ENCODE peak calls at places on chromosome 17, in four cellular contexts. L, F, G and N are unnamed samples. For H3K27me3, the result is how much of the 10 kb centered on the place peaks cover.

GRCh38 chr17:21218101-21218500 is 4.1 kb upstream of the TMEM11 start:
- DNase-seq in L (peak), F (no peak), G (no peak), N (no peak)

GRCh38 chr17:4109424-4109823 is 33.4 kb downstream of the ZZEF1 start:
- DNase-seq in L (no peak), F (no peak), G (no peak), N (no peak)

GRCh38 chr17:33373209-33373608 is 80.1 kb upstream of the ASIC2 start:
- DNase-seq in L (no peak), F (no peak), G (no peak), N (no peak)

GRCh38 chr17:21042434-21043295 is at the start of gene USP22:
- DNase-seq in L (no peak), F (no peak), G (no peak), N (peak)

GRCh38 chr17:59361386-59361785 is 29.9 kb downstream of the YPEL2 start:
- DNase-seq in L (no peak), F (no peak), G (no peak), N (no peak)

GRCh38 chr17:7563115-7563869 is 1.6 kb downstream of the SENP3 start:
- DNase-seq in L (no peak), F (no peak), G (no peak), N (no peak)

GRCh38 chr17:43722921-43723665 is 35.5 kb downstream of the SOST start:
- DNase-seq in L (no peak), F (no peak), G (peak), N (no peak)

GRCh38 chr17:74108126-74108705 is 95.3 kb upstream of the RPL38 start:
- DNase-seq in L (no peak), F (no peak), G (no peak), N (no peak)

GRCh38 chr17:48552453-48553189 is 7.7 kb upstream of the HOXB2 start:
- DNase-seq in L (no peak), F (no peak), G (no peak), N (no peak)

GRCh38 chr17:300881-301280 is 51.7 kb downstream of the RPH3AL start:
- DNase-seq in L (no peak), F (no peak), G (peak), N (no peak)

GRCh38 chr17:5249615-5250014 is 15.0 kb upstream of the SCIMP start:
- DNase-seq in L (peak), F (peak), G (no peak), N (no peak)

GRCh38 chr17:81097134-81097942 is 62.4 kb downstream of the BAIAP2 start:
- DNase-seq in L (peak), F (no peak), G (no peak), N (no peak)

GRCh38 chr17:73592531-73592961 is 51.7 kb downstream of the SDK2 start:
- DNase-seq in L (no peak), F (no peak), G (no peak), N (no peak)

GRCh38 chr17:19717031-19717360 is 612 bp upstream of the SLC47A2 start:
- DNase-seq in L (no peak), F (no peak), G (peak), N (no peak)

GRCh38 chr17:45413498-45413923 is 19.2 kb downstream of the ARHGAP27 start:
- DNase-seq in L (no peak), F (no peak), G (no peak), N (no peak)

GRCh38 chr17:81427446-81428120 is 32.3 kb downstream of the BAHCC1 start:
- DNase-seq in L (no peak), F (no peak), G (peak), N (no peak)

GRCh38 chr17:74579910-74580309 is 12.2 kb downstream of the CD300LD start:
- DNase-seq in L (no peak), F (no peak), G (no peak), N (no peak)

GRCh38 chr17:45920083-45920482 is 25.7 kb downstream of the MAPT start:
- DNase-seq in L (no peak), F (no peak), G (no peak), N (no peak)

DNA sequence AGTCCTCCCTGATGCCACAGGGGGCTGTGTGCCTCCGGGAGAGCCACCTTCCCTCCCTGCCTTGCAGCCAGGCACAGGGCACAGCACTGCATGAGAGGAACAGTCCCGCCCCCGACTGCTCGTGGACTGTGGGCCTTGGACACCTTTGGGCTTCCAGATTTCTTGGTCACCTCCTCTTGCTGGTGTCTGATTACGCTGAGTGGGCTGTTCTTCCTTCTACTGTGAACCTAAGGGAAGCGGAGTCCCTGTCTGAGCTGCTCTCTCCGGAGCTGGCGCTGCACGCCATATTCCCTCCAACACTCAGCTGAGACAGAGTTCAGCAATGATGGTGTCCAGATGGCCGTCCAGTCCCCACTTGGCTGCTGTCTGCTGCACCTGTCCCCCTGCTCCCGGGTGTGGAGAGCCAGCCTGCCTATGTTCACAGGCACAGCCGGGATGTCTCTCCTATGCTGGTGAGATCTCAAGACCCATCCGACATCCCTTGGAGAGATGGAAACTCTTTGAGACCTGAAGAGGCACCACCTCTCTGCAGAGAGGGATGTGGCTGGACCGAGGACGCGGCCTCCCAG is 171.7 kb downstream of the ENGASE start:
- DNase-seq in L (no peak), F (no peak), G (peak), N (no peak)
- H3K27me3 ChIP-seq in L (under half), F (under half), G (under half), N (under half)

GRCh38 chr17:50181155-50181554 is 15.3 kb downstream of the SGCA start:
- DNase-seq in L (no peak), F (no peak), G (peak), N (no peak)
- H3K4me3 ChIP-seq in L (no peak), F (no peak), G (no peak), N (no peak)

DNA sequence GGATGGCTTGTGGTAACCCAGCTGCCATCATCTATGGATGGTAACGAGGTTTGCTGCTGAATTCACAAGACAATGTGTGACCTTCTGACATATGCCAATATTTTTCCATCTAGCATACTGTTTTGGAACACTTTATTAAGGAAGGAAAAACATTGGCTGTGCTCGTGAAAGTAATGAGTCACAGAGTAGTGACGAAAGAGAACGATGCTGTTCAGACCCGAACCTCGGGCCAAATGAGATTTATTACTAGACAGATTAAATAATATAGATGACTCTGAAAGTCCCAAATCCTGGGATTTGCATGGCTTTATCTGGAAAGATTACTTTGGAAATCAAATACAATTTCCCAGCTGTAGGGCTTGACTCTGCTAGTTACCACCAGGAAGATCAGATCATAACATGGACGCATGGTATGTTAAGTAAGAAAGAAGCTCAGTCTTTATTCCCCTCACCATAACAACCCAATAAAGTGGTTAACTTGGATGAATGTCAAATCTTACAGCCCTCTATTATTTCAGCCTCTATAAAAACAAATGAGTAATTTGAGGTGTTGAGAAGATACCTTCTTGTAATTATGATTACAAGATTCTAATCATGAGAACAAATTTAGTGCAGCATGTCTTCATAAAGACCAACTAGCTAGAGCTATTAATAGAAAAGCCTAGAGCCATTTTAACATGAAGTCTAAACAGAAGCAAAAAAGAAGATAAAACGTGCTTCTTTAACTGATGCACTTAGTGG is 32.6 kb downstream of the ERN1 start:
- DNase-seq in L (no peak), F (no peak), G (no peak), N (no peak)
- H3K27ac ChIP-seq in L (no peak), F (no peak), G (no peak), N (no peak)

GRCh38 chr17:76983075-76983411 is 114.8 kb downstream of the MGAT5B start:
- DNase-seq in L (no peak), F (no peak), G (no peak), N (no peak)
- H3K27me3 ChIP-seq in L (under half), F (under half), G (under half), N (under half)

GRCh38 chr17:17685775-17686291 is 4.6 kb downstream of the RAI1 start:
- DNase-seq in L (peak), F (no peak), G (no peak), N (no peak)

GRCh38 chr17:17682293-17682736 is 1.1 kb downstream of the RAI1 start:
- DNase-seq in L (peak), F (peak), G (peak), N (peak)

GRCh38 chr17:17684901-17685774 is 3.9 kb downstream of the RAI1 start:
- DNase-seq in L (no peak), F (no peak), G (no peak), N (no peak)

GRCh38 chr17:17682737-17683675 is 1.7 kb downstream of the RAI1 start:
- DNase-seq in L (peak), F (peak), G (peak), N (peak)

DNA sequence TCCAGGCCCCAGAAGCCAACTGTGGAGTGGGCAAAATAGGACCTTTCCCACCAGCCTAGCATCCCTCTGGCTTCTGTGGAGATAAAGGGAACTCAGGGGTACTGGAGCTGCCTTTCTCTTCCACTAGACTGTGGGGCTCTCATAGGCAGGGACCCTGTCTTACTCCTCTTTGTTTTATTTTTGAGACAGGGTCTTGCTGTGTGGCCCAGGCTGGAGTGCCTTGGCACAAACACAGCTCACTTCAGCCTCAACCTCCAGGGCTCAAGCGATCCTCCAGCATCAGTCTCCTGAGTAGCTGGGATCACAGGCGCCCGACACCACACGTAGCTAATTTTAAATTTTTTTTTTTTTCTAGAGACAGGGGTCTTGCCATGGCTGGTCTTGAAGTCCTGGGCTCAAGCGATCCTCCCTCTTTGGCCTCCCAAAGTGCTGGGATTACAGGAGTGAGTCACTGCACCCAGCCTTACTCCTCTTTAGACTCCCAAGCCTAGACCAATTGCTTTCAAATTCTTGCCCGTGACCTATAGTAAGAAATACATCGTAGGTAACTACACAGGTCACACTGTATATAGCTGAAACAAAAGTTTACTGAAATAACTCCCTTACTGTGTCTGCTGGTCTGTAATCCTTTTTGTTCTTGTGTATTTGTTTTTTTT is 2.6 kb downstream of the RAI1 start:
- DNase-seq in L (no peak), F (no peak), G (no peak), N (no peak)
- H3K4me3 ChIP-seq in L (peak), F (no peak), G (peak), N (no peak)

GRCh38 chr17:11645426-11645825 is 47.2 kb downstream of the DNAH9 start:
- DNase-seq in L (no peak), F (no peak), G (no peak), N (no peak)
- H3K27ac ChIP-seq in L (no peak), F (no peak), G (no peak), N (no peak)

DNA sequence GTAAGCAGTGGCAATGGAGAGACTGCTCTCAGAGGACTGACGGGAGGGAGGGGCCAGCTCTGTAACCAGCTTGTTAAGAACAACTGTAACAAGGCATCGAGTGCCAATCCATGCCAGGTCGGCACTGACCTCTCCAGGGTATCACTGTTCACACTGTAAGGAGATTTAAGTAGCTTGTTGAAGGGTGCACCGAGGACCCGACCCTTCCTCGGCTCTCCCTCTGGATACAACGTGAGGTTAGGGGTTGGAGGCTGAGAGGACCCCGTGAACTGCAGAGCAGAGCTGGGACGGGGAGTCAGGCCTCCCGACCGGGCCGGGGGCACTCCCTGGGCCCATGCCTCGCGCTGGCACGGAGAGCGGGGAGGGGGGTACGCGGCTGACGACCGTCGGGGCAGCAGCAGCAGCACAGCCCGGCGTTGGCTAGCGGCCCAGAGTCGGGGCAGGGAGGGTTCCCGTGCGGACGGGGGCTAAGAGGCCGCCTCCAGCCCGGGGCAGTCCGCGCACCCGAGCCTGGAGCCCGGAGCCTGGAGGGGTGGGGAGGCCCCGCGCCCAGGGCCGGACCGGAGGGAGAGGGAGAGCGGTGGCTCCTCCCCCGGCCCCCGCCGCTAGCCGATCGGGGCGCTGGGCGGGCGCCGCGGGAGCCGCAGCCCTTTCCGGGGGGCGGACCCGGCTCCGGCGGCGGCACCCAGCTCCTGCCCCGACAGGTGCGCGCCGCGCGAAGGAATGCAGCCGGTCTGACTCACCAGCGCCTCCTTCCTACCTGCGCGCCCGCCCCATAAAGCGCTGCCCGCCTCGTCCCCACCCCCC is at the start of gene ITGB4:
- DNase-seq in L (peak), F (peak), G (peak), N (peak)
- H3K27me3 ChIP-seq in L (under half), F (under half), G (under half), N (under half)

GRCh38 chr17:62093188-62094155 is 28.4 kb upstream of the MED13 start:
- DNase-seq in L (peak), F (no peak), G (no peak), N (no peak)
- H3K4me3 ChIP-seq in L (no peak), F (no peak), G (no peak), N (no peak)

DNA sequence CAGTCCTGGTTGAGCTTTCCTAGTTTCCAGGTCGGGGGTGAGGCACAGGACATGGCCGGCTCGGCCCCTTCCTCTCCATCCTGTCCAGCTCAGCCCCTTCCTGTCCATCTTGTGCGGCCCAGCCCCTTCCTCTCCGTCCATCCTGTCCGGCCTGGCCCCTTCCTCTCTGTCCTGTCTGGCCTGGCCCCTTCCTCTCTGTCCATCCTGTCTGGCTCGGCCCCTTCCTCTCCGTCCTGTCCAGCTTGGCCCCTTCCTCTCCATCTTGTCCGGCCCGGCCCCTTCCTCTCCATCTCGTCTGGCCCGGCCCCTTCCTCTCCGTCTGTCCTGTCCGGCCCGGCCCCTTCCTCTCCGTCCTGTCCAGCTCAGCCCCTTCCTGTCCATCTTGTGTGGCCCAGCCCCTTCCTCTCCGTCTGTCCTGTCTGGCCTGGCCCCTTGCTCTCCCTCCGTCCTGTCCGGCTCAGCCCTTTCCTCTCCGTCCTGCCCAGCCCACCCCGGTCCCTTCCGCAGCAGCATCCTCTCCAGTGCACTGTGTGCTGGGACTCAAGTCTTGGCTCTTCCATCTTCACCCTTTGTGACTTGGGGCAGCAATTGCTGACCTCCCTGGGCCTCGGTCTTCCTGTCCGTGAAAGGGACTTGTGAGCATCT is 5.5 kb upstream of the ZNF750 start:
- DNase-seq in L (no peak), F (no peak), G (no peak), N (no peak)
- H3K27ac ChIP-seq in L (no peak), F (no peak), G (no peak), N (no peak)

GRCh38 chr17:9209347-9209746 is 188.0 kb downstream of the NTN1 start:
- DNase-seq in L (no peak), F (no peak), G (no peak), N (no peak)

GRCh38 chr17:9211133-9211765 is 189.9 kb downstream of the NTN1 start:
- DNase-seq in L (no peak), F (no peak), G (no peak), N (no peak)

GRCh38 chr17:9212376-9213310 is 191.3 kb downstream of the NTN1 start:
- DNase-seq in L (no peak), F (no peak), G (no peak), N (no peak)

GRCh38 chr17:9208381-9208780 is 187.1 kb downstream of the NTN1 start:
- DNase-seq in L (no peak), F (no peak), G (no peak), N (no peak)

DNA sequence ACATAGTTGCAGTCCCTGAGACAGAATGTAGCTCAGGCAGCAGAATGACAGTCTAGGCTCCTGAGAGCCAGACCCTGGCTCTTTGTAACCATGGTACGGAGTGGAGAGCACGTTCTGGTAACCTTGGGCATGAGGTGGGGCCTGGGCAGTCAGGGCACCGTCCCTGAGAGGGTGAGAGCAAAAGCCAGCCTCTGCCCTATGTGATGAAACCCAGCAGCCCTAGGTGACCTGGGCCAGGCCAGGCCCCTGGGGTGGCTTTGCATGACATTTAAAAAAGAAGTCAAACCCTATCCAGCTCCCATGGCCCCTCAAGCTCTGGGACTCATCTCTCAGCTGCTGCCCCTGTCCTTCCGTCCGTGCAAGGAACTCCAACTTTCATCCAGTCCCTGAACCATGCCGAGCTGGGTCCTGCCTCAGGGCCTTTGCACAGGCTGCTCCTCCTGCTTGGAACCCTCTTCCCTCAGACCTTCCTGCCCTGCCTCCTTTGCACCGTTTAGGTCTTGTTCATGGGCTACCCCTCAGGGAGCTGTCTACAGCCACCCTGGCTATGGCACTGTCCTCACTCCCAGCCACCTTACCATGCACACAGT is 188.6 kb downstream of the NTN1 start:
- DNase-seq in L (no peak), F (no peak), G (no peak), N (no peak)
- H3K27me3 ChIP-seq in L (under half), F (under half), G (under half), N (under half)